ENCODE peak calls at places on chromosomes 7 and 10, in six cellular contexts. J is transverse colon, M is upper lobe of left lung, Y is prostate gland, G is stomach, X is endodermal cell. R is an unnamed sample.

GRCh38 chr10:132458595-132459251 is 61.7 kb downstream of the PWWP2B start:
- DNase-seq in J (peak; percentile 88), M (no peak), Y (no peak), G (peak; percentile 71), X (peak; percentile 91), R (peak; percentile 60)

GRCh38 chr7:134936893-134937520 is 49.3 kb upstream of the AGBL3 start:
- DNase-seq in J (no peak), M (no peak), Y (no peak), G (no peak), X (no peak), R (no peak)

GRCh38 chr10:19930936-19931859 is 115.0 kb downstream of the PLXDC2 start:
- DNase-seq in J (peak; percentile 56), M (peak; percentile 32), Y (peak; percentile 63), G (no peak), X (no peak), R (no peak)

GRCh38 chr10:33032354-33033254 is 74.6 kb upstream of the ITGB1 start:
- DNase-seq in J (no peak), M (no peak), Y (no peak), G (no peak), X (no peak), R (no peak)

GRCh38 chr7:99004216-99004615 is 125.9 kb downstream of the TRRAP start:
- DNase-seq in J (no peak), M (peak; percentile 73), Y (no peak), G (no peak), X (peak; percentile 26), R (no peak)

GRCh38 chr10:21399392-21400015 is 126.0 kb downstream of the SKIDA1 start:
- DNase-seq in J (no peak), M (no peak), Y (peak; percentile 14), G (no peak), X (no peak), R (no peak)

GRCh38 chr10:127694580-127695193 is 42.3 kb upstream of the FOXI2 start:
- DNase-seq in J (peak; percentile 30), M (peak; percentile 65), Y (no peak), G (no peak), X (peak; percentile 96), R (peak; percentile 3)

GRCh38 chr7:31102973-31103850 is 51.1 kb downstream of the ADCYAP1R1 start:
- DNase-seq in J (no peak), M (peak; percentile 11), Y (no peak), G (peak; percentile 25), X (peak; percentile 16), R (no peak)

GRCh38 chr7:108290344-108291134 is 160.4 kb upstream of the LAMB4 start:
- DNase-seq in J (no peak), M (no peak), Y (no peak), G (no peak), X (no peak), R (no peak)

GRCh38 chr7:110590415-110590814 is 500.5 kb upstream of the LRRN3 start:
- DNase-seq in J (no peak), M (peak; percentile 48), Y (no peak), G (no peak), X (peak; percentile 67), R (no peak)

GRCh38 chr7:150450491-150450992 is at the start of gene GIMAP8:
- DNase-seq in J (peak; percentile 48), M (peak; percentile 84), Y (no peak), G (peak; percentile 42), X (peak; percentile 49), R (peak; percentile 28)

GRCh38 chr7:66847879-66848810 is 72.9 kb upstream of the TMEM248 start:
- DNase-seq in J (no peak), M (peak; percentile 40), Y (no peak), G (no peak), X (peak; percentile 73), R (no peak)

GRCh38 chr10:123552760-123553554 is 113.2 kb upstream of the GPR26 start:
- DNase-seq in J (no peak), M (no peak), Y (no peak), G (no peak), X (peak; percentile 28), R (no peak)

GRCh38 chr10:67809107-67809506 is 28.9 kb downstream of the DNAJC12 start:
- DNase-seq in J (no peak), M (no peak), Y (no peak), G (no peak), X (no peak), R (no peak)

GRCh38 chr7:12638851-12639467 is 48.5 kb upstream of the ARL4A start:
- DNase-seq in J (no peak), M (no peak), Y (no peak), G (no peak), X (no peak), R (no peak)

GRCh38 chr7:54841772-54842707 is 83.0 kb upstream of the SEC61G start:
- DNase-seq in J (peak; percentile 17), M (peak; percentile 42), Y (no peak), G (no peak), X (peak; percentile 78), R (peak; percentile 52)

GRCh38 chr7:76515999-76516443 is 5.7 kb downstream of the UPK3B start:
- DNase-seq in J (peak; percentile 48), M (no peak), Y (peak; percentile 34), G (peak; percentile 55), X (no peak), R (no peak)

GRCh38 chr7:29859089-29859488 is 52.8 kb downstream of the WIPF3 start:
- DNase-seq in J (no peak), M (no peak), Y (no peak), G (no peak), X (no peak), R (no peak)

GRCh38 chr10:17273403-17273802 is 45.4 kb downstream of the VIM start:
- DNase-seq in J (no peak), M (no peak), Y (no peak), G (no peak), X (peak; percentile 49), R (no peak)

GRCh38 chr10:124622866-124623536 is 121.2 kb downstream of the FAM53B start:
- DNase-seq in J (no peak), M (no peak), Y (no peak), G (no peak), X (no peak), R (no peak)

GRCh38 chr10:124624006-124624405 is 120.2 kb downstream of the FAM53B start:
- DNase-seq in J (no peak), M (no peak), Y (no peak), G (no peak), X (no peak), R (no peak)

GRCh38 chr10:124621637-124622036 is 122.5 kb downstream of the FAM53B start:
- DNase-seq in J (no peak), M (no peak), Y (no peak), G (no peak), X (no peak), R (no peak)

GRCh38 chr10:124619802-124620490 is 124.2 kb downstream of the FAM53B start:
- DNase-seq in J (no peak), M (no peak), Y (no peak), G (no peak), X (no peak), R (no peak)

DNA sequence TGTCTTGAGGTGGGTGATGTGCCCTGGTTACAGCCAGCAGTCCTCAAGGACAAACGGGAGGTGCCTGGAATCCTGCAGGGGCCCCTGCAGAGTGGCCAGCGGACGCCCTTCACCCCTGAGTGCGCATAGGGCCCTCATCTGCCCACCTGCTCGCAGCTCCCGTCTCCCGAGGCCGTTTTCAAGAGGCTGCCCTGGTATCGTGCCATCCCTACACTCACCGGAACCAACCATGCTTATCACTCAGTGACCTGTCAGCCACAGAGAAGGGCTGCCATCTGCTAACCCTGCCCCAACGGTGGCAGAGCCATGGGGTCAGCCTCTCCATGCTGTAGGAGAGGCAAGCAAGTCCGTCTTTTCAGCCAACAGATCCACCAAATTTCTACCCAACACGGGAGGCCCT is 122.0 kb downstream of the FAM53B start:
- DNase-seq in J (no peak), M (no peak), Y (no peak), G (no peak), X (no peak), R (no peak)
- TF ChIP-seq CTCF in J (no peak), M (no peak), Y (no peak), G (no peak), X (no peak), R (no peak)

GRCh38 chr7:131000873-131001272 is 266.9 kb upstream of the KLF14 start:
- DNase-seq in J (no peak), M (no peak), Y (no peak), G (no peak), X (no peak), R (no peak)

GRCh38 chr7:131000389-131000788 is 266.4 kb upstream of the KLF14 start:
- DNase-seq in J (no peak), M (no peak), Y (no peak), G (no peak), X (peak; percentile 23), R (no peak)

GRCh38 chr7:131002600-131002999 is 268.6 kb upstream of the KLF14 start:
- DNase-seq in J (no peak), M (no peak), Y (no peak), G (no peak), X (no peak), R (no peak)

GRCh38 chr7:130998993-130999602 is 265.1 kb upstream of the KLF14 start:
- DNase-seq in J (no peak), M (no peak), Y (no peak), G (no peak), X (no peak), R (no peak)

GRCh38 chr7:130999926-131000325 is 265.9 kb upstream of the KLF14 start:
- DNase-seq in J (no peak), M (no peak), Y (no peak), G (no peak), X (no peak), R (no peak)
- H3K4me1 ChIP-seq in J (peaks cover 22% of the 10 kb centered on the region), M (peaks cover 41% of the 10 kb centered on the region), Y (peaks cover 19% of the 10 kb centered on the region), G (peaks cover 48% of the 10 kb centered on the region), X (no peaks in the 10 kb centered on the region), R (peaks cover 57% of the 10 kb centered on the region)

DNA sequence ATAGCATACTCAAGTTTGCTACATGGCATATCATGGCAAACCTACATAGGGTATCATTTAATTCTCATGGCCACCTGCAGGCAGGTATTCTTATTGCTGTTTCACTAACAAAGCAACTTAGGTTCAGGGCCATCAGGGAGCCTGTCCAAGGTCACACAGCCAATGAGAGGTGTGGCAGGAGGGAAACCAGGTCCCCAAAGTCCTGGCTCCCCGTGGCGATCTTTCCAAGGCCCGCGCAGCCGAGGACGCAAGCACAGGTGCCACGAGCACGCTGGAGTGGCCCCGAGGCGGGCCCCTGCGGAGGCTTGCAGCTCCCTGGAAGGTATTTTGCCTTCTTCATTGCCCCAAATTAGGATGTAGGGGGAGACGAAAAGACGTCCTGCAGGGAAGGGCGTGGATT is 20.8 kb downstream of the PRKAG2 start:
- DNase-seq in J (no peak), M (no peak), Y (no peak), G (no peak), X (no peak), R (no peak)
- TF ChIP-seq CTCF in J (no peak), M (no peak), Y (no peak), G (no peak), X (peak; percentile 65), R (no peak)

DNA sequence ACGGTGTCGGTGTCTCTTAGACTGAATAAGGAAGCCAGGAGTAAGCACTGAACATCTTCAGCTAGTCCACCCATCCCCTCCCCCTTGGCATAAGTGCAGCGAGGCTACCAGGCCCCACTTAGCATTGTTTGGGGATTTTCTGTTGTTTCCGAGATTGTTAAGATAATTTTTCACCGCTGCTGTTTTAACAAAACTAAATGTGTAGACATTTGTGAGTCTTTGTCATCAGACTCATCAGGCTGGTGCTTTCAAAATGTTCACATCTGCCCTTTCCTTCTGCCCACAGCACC is 21.0 kb upstream of the GOT1 start:
- DNase-seq in J (no peak), M (no peak), Y (no peak), G (no peak), X (no peak), R (no peak)
- H3K4me1 ChIP-seq in J (no peaks in the 10 kb centered on the region), M (no peaks in the 10 kb centered on the region), Y (no peaks in the 10 kb centered on the region), G (no peaks in the 10 kb centered on the region), X (peaks cover 30% of the 10 kb centered on the region), R (no peaks in the 10 kb centered on the region)